ENCODE peak calls at places on chromosomes 2 and 18, in eight cellular contexts. G is hippocampal formation, M is HTR-8/SVneo, N is prostate gland, C is cardiac muscle cell, Z is NB4, Q is posterior cingulate gyrus, L is NCI-H1105. S is an unnamed sample.

GRCh38 chr18:58922995-58923394 is 58.3 kb downstream of the ZNF532 start:
- DNase-seq in G (no peak), M (no peak), N (no peak), C (no peak), Z (no peak), Q (no peak), L (no peak), S (no peak)

GRCh38 chr18:43486462-43486861 is 209.2 kb upstream of the SYT4 start:
- DNase-seq in G (no peak), M (no peak), N (no peak), C (peak; percentile 10), Z (peak; percentile 37), Q (no peak), L (no peak), S (no peak)

GRCh38 chr18:63843008-63843407 is 44.5 kb upstream of the SERPINB2 start:
- DNase-seq in G (no peak), M (no peak), N (no peak), C (no peak), Z (no peak), Q (no peak), L (no peak), S (no peak)

GRCh38 chr2:25331686-25332365 is 9.9 kb downstream of the DNMT3A start:
- DNase-seq in G (no peak), M (no peak), N (no peak), C (no peak), Z (peak; percentile 57), Q (peak; percentile 79), L (no peak), S (peak; percentile 75)

GRCh38 chr2:239749272-239749873 is 275.8 kb downstream of the NDUFA10 start:
- DNase-seq in G (no peak), M (no peak), N (no peak), C (no peak), Z (no peak), Q (peak; percentile 38), L (no peak), S (no peak)

GRCh38 chr18:66729459-66730239 is 125.8 kb upstream of the CDH19 start:
- DNase-seq in G (peak; percentile 8), M (no peak), N (no peak), C (no peak), Z (no peak), Q (no peak), L (no peak), S (no peak)

GRCh38 chr2:70983506-70984227 is 5.2 kb downstream of the ANKRD53 start:
- DNase-seq in G (no peak), M (no peak), N (no peak), C (no peak), Z (no peak), Q (peak; percentile 41), L (no peak), S (no peak)

GRCh38 chr2:174195253-174195652 is 53.1 kb downstream of the OLA1 start:
- DNase-seq in G (no peak), M (no peak), N (no peak), C (no peak), Z (no peak), Q (no peak), L (no peak), S (no peak)

GRCh38 chr2:64784168-64785061 is 130.7 kb upstream of the SERTAD2 start:
- DNase-seq in G (no peak), M (no peak), N (no peak), C (no peak), Z (no peak), Q (no peak), L (no peak), S (no peak)

GRCh38 chr2:14778015-14778414 is 145.5 kb downstream of the LRATD1 start:
- DNase-seq in G (no peak), M (no peak), N (no peak), C (no peak), Z (no peak), Q (no peak), L (no peak), S (no peak)

GRCh38 chr2:234555161-234555560 is 58.3 kb upstream of the ARL4C start:
- DNase-seq in G (no peak), M (no peak), N (no peak), C (no peak), Z (no peak), Q (no peak), L (no peak), S (no peak)

GRCh38 chr18:59479776-59480175 is 120.7 kb upstream of the LMAN1 start:
- DNase-seq in G (no peak), M (no peak), N (no peak), C (no peak), Z (no peak), Q (no peak), L (no peak), S (no peak)

GRCh38 chr18:12882416-12882815 is 1.6 kb downstream of the PTPN2 start:
- DNase-seq in G (no peak), M (no peak), N (no peak), C (no peak), Z (no peak), Q (no peak), L (no peak), S (no peak)

GRCh38 chr2:103161456-103162289 is 399.8 kb downstream of the TMEM182 start:
- DNase-seq in G (peak; percentile 78), M (peak; percentile 25), N (peak; percentile 10), C (peak; percentile 76), Z (peak; percentile 54), Q (no peak), L (peak; percentile 39), S (peak; percentile 30)